ENCODE peak calls at places on chromosomes 4 and X, in seven cellular contexts. F is substantia nigra, R is frontal cortex, K is cardiac muscle cell, P is right atrium auricular region, T is dorsolateral prefrontal cortex, U is neuronal stem cell. B is an unnamed sample.

GRCh38 chr4:41320278-41320677 is 63.5 kb downstream of the UCHL1 start:
- DNase-seq in F (no peak), R (no peak), K (no peak), P (no peak), T (no peak), U (no peak), B (no peak)

GRCh38 chr4:17492058-17492741 is 19.7 kb downstream of the QDPR start:
- DNase-seq in F (no peak), R (no peak), K (peak), P (no peak), T (no peak), U (no peak), B (no peak)

GRCh38 chrX:110745288-110745687 is 50.3 kb downstream of the CHRDL1 start:
- DNase-seq in F (no peak), R (no peak), K (peak), P (no peak), T (no peak), U (no peak), B (no peak)

GRCh38 chrX:24117288-24117687 is 32.2 kb upstream of the ZFX start:
- DNase-seq in F (no peak), R (peak), K (peak), P (no peak), T (no peak), U (no peak), B (no peak)

GRCh38 chr4:74111990-74112389 is 13.0 kb upstream of the CXCL2 start:
- DNase-seq in F (no peak), R (no peak), K (peak), P (no peak), T (peak), U (no peak), B (no peak)

GRCh38 chr4:175999944-176000343 is 65.7 kb upstream of the WDR17 start:
- DNase-seq in F (no peak), R (no peak), K (no peak), P (no peak), T (no peak), U (no peak), B (no peak)

GRCh38 chr4:55435136-55435535 is 39.4 kb downstream of the TMEM165 start:
- DNase-seq in F (no peak), R (no peak), K (peak), P (no peak), T (no peak), U (no peak), B (peak)

GRCh38 chr4:16852168-16852567 is 46.3 kb downstream of the LDB2 start:
- DNase-seq in F (no peak), R (no peak), K (no peak), P (no peak), T (no peak), U (no peak), B (no peak)

GRCh38 chr4:33696066-33696465 is 2548.2 kb downstream of the ARAP2 start:
- DNase-seq in F (no peak), R (no peak), K (peak), P (no peak), T (no peak), U (no peak), B (no peak)

GRCh38 chr4:142092941-142093340 is 456.6 kb downstream of the IL15 start:
- DNase-seq in F (no peak), R (no peak), K (no peak), P (no peak), T (no peak), U (no peak), B (no peak)

GRCh38 chr4:1337376-1337831 is 9.6 kb upstream of the UVSSA start:
- DNase-seq in F (no peak), R (no peak), K (no peak), P (no peak), T (no peak), U (no peak), B (no peak)

GRCh38 chr4:136056748-136057147 is 1475.5 kb downstream of the PCDH18 start:
- DNase-seq in F (no peak), R (no peak), K (no peak), P (no peak), T (no peak), U (no peak), B (no peak)

GRCh38 chrX:47446971-47447370 is 36.1 kb downstream of the ZNF41 start:
- DNase-seq in F (no peak), R (no peak), K (no peak), P (no peak), T (no peak), U (no peak), B (no peak)

GRCh38 chr4:108560624-108561023 is 59.8 kb upstream of the RPL34 start:
- DNase-seq in F (no peak), R (no peak), K (peak), P (no peak), T (no peak), U (no peak), B (peak)

GRCh38 chr4:85879518-85879917 is 404.6 kb downstream of the ARHGAP24 start:
- DNase-seq in F (no peak), R (no peak), K (no peak), P (no peak), T (no peak), U (no peak), B (no peak)

GRCh38 chrX:108701633-108702032 is 34.7 kb downstream of the IRS4 start:
- DNase-seq in F (no peak), R (no peak), K (no peak), P (no peak), T (no peak), U (no peak), B (no peak)

GRCh38 chr4:176435891-176436499 is 116.2 kb downstream of the SPCS3 start:
- DNase-seq in F (no peak), R (no peak), K (peak), P (no peak), T (no peak), U (no peak), B (no peak)

GRCh38 chr4:64385177-64385549 is 24.1 kb downstream of the TECRL start:
- DNase-seq in F (no peak), R (no peak), K (no peak), P (no peak), T (no peak), U (no peak), B (no peak)

B was measured in endothelial cell.